ENCODE peak calls at places on chromosome 10, in six cellular contexts. E is ovary, K is AG04449, S is heart left ventricle, F is upper lobe of right lung, Q is GM06990. B is an unnamed sample.

GRCh38 chr10:91634246-91634645 is 1.4 kb upstream of the PPP1R3C start:
- DNase-seq in E (no peak), K (no peak), S (no peak), F (no peak), Q (no peak), B (no peak)

GRCh38 chr10:21513035-21513434 is 12.4 kb downstream of the SKIDA1 start:
- DNase-seq in E (no peak), K (no peak), S (no peak), F (no peak), Q (no peak), B (no peak)

GRCh38 chr10:132166216-132166950 is 20.4 kb upstream of the DPYSL4 start:
- DNase-seq in E (no peak), K (no peak), S (no peak), F (no peak), Q (no peak), B (no peak)

GRCh38 chr10:29524720-29525119 is 110.1 kb downstream of the SVIL start:
- DNase-seq in E (no peak), K (no peak), S (no peak), F (no peak), Q (no peak), B (no peak)

GRCh38 chr10:47190301-47190700 is 109.7 kb upstream of the GDF10 start:
- DNase-seq in E (no peak), K (no peak), S (no peak), F (no peak), Q (no peak), B (no peak)

GRCh38 chr10:125144693-125145623 is 15.4 kb downstream of the CTBP2 start:
- DNase-seq in E (no peak), K (no peak), S (no peak), F (no peak), Q (peak; percentile 30), B (no peak)

GRCh38 chr10:32141018-32141807 is 85.0 kb upstream of the KIF5B start:
- DNase-seq in E (no peak), K (no peak), S (peak; percentile 29), F (no peak), Q (no peak), B (no peak)

GRCh38 chr10:102633282-102633681 is 11.0 kb upstream of the TRIM8 start:
- DNase-seq in E (no peak), K (no peak), S (no peak), F (peak; percentile 82), Q (no peak), B (no peak)

GRCh38 chr10:60358282-60358681 is 31.4 kb downstream of the ANK3 start:
- DNase-seq in E (no peak), K (no peak), S (no peak), F (no peak), Q (peak; percentile 32), B (no peak)

GRCh38 chr10:86954681-86955500 is 2.5 kb downstream of the MMRN2 start:
- DNase-seq in E (no peak), K (no peak), S (no peak), F (no peak), Q (no peak), B (no peak)

GRCh38 chr10:74322565-74322964 is 171.5 kb downstream of the ADK start:
- DNase-seq in E (no peak), K (no peak), S (no peak), F (no peak), Q (no peak), B (no peak)

GRCh38 chr10:127993281-127993680 is 86.4 kb downstream of the PTPRE start:
- DNase-seq in E (no peak), K (no peak), S (no peak), F (peak; percentile 51), Q (no peak), B (no peak)
- TF ChIP-seq CTCF in E (no peak), K (no peak), S (no peak), F (no peak), Q (no peak), B (no peak)

GRCh38 chr10:69086131-69086530 is 1.8 kb upstream of the SRGN start:
- DNase-seq in E (no peak), K (no peak), S (peak; percentile 51), F (no peak), Q (no peak), B (no peak)
- H3K4me3 ChIP-seq in E (no peak overlapping the region), K (no peak overlapping the region), S (peak overlapping the region; percentile 46), F (no peak overlapping the region), Q (no peak overlapping the region), B (no peak overlapping the region)

GRCh38 chr10:44967596-44967995 is 8.0 kb downstream of the RASSF4 start:
- DNase-seq in E (no peak), K (no peak), S (no peak), F (no peak), Q (no peak), B (no peak)

GRCh38 chr10:44968101-44968886 is 8.7 kb downstream of the RASSF4 start:
- DNase-seq in E (no peak), K (no peak), S (no peak), F (no peak), Q (no peak), B (no peak)

GRCh38 chr10:44965651-44966097 is 6.1 kb downstream of the RASSF4 start:
- DNase-seq in E (no peak), K (no peak), S (no peak), F (no peak), Q (no peak), B (no peak)

GRCh38 chr10:44966129-44966815 is 6.7 kb downstream of the RASSF4 start:
- DNase-seq in E (no peak), K (no peak), S (no peak), F (no peak), Q (no peak), B (no peak)

DNA sequence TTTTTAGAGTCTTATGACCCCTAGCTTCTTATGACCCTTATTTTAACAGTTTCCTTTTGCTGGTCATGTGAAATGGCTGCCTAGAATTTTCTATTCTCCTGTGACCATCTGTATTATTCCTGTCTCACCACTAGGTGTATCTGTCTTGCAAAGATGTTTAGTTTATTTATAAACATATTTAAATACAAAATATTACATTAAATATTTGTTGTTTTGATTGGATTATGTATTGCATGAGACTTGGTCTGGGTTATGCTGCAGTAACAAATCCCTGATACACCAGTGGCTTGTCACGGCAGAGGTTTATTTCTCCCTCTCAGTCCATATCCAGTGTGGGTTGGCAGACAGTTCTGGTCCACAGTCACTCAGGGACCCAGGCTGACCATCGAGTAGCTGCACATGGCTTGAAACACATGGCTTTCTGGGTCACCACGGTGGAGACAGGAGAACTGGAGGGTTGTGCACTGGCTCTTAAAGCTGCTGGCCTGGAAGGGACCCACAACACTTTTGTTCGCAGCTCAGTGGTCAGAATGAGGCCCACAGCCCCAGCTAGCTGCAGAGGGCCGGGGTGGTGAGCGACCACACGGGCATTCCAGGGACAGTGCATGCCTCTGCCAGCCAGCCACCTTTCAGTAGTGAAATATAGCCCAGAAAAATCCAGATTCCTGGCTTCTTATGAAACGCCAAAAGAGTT is 7.4 kb downstream of the RASSF4 start:
- DNase-seq in E (peak; percentile 9), K (no peak), S (no peak), F (no peak), Q (no peak), B (no peak)
- TF ChIP-seq CTCF in E (no peak), K (no peak), S (peak; percentile 27), F (peak; percentile 29), Q (peak; percentile 18), B (no peak)

GRCh38 chr10:110724116-110724701 is 80.1 kb downstream of the RBM20 start:
- DNase-seq in E (no peak), K (no peak), S (no peak), F (no peak), Q (peak; percentile 49), B (no peak)
- H3K4me3 ChIP-seq in E (no peak overlapping the region), K (no peak overlapping the region), S (no peak overlapping the region), F (no peak overlapping the region), Q (no peak overlapping the region), B (no peak overlapping the region)

B was measured in AG09309.